ENCODE peak calls at places on chromosomes 13 and 19, in five cellular contexts. One of them, this sample, is unnamed.

GRCh38 chr19:51692065-51692915 is 840 bp upstream of the SPACA6 start:
- DNase-seq in IMR-90: no peak
- DNase-seq in fibroblast of lung: no peak
- DNase-seq in PC-3: no peak
- DNase-seq in mammary epithelial cell: no peak
- DNase-seq in this sample: no peak

GRCh38 chr13:51223284-51224270 is 1.4 kb downstream of the FAM124A start:
- DNase-seq in IMR-90: no peak
- DNase-seq in fibroblast of lung: no peak
- DNase-seq in PC-3: no peak
- DNase-seq in mammary epithelial cell: no peak
- DNase-seq in this sample: no peak

GRCh38 chr19:5821521-5822180 is 16.8 kb downstream of the NRTN start:
- DNase-seq in IMR-90: no peak
- DNase-seq in fibroblast of lung: no peak
- DNase-seq in PC-3: no peak
- DNase-seq in mammary epithelial cell: no peak
- DNase-seq in this sample: no peak

GRCh38 chr19:18603255-18603957 is 3.2 kb downstream of the CRLF1 start:
- DNase-seq in IMR-90: no peak
- DNase-seq in fibroblast of lung: peak
- DNase-seq in PC-3: peak
- DNase-seq in mammary epithelial cell: no peak
- DNase-seq in this sample: no peak

GRCh38 chr19:18282021-18282787 is 782 bp upstream of the JUND start:
- DNase-seq in IMR-90: no peak
- DNase-seq in fibroblast of lung: no peak
- DNase-seq in PC-3: peak
- DNase-seq in mammary epithelial cell: no peak
- DNase-seq in this sample: peak

GRCh38 chr13:76812206-76812882 is 73.9 kb downstream of the KCTD12 start:
- DNase-seq in IMR-90: no peak
- DNase-seq in fibroblast of lung: no peak
- DNase-seq in PC-3: no peak
- DNase-seq in mammary epithelial cell: no peak
- DNase-seq in this sample: no peak

GRCh38 chr13:93375491-93375890 is 148.9 kb downstream of the GPC6 start:
- DNase-seq in IMR-90: no peak
- DNase-seq in fibroblast of lung: no peak
- DNase-seq in PC-3: no peak
- DNase-seq in mammary epithelial cell: no peak
- DNase-seq in this sample: no peak

GRCh38 chr13:25478186-25478585 is 106.4 kb downstream of the ATP8A2 start:
- DNase-seq in IMR-90: no peak
- DNase-seq in fibroblast of lung: peak
- DNase-seq in PC-3: peak
- DNase-seq in mammary epithelial cell: peak
- DNase-seq in this sample: peak

GRCh38 chr19:3057275-3057714 is 5.0 kb downstream of the TLE5 start:
- DNase-seq in IMR-90: no peak
- DNase-seq in fibroblast of lung: peak
- DNase-seq in PC-3: peak
- DNase-seq in mammary epithelial cell: peak
- DNase-seq in this sample: peak

GRCh38 chr13:105545811-105546210 is 989.7 kb downstream of the EFNB2 start:
- DNase-seq in IMR-90: no peak
- DNase-seq in fibroblast of lung: no peak
- DNase-seq in PC-3: no peak
- DNase-seq in mammary epithelial cell: no peak
- DNase-seq in this sample: no peak

GRCh38 chr19:19209372-19209771 is 2.4 kb upstream of the NCAN start:
- DNase-seq in IMR-90: no peak
- DNase-seq in fibroblast of lung: no peak
- DNase-seq in PC-3: no peak
- DNase-seq in mammary epithelial cell: no peak
- DNase-seq in this sample: no peak

GRCh38 chr13:33075996-33076395 is 59.8 kb downstream of the KL start:
- DNase-seq in IMR-90: no peak
- DNase-seq in fibroblast of lung: no peak
- DNase-seq in PC-3: no peak
- DNase-seq in mammary epithelial cell: no peak
- DNase-seq in this sample: no peak

GRCh38 chr19:45506991-45507863 is at the start of gene VASP:
- DNase-seq in IMR-90: peak
- DNase-seq in fibroblast of lung: peak
- DNase-seq in PC-3: peak
- DNase-seq in mammary epithelial cell: peak
- DNase-seq in this sample: peak

GRCh38 chr19:35869327-35870123 is 1.2 kb downstream of the APLP1 start:
- DNase-seq in IMR-90: peak
- DNase-seq in fibroblast of lung: peak
- DNase-seq in PC-3: peak
- DNase-seq in mammary epithelial cell: peak
- DNase-seq in this sample: peak

GRCh38 chr19:9155591-9155990 is 15.4 kb downstream of the ZNF317 start:
- DNase-seq in IMR-90: no peak
- DNase-seq in fibroblast of lung: no peak
- DNase-seq in PC-3: no peak
- DNase-seq in mammary epithelial cell: no peak
- DNase-seq in this sample: no peak

GRCh38 chr19:30001301-30001700 is 59.3 kb downstream of the URI1 start:
- DNase-seq in IMR-90: no peak
- DNase-seq in fibroblast of lung: no peak
- DNase-seq in PC-3: no peak
- DNase-seq in mammary epithelial cell: no peak
- DNase-seq in this sample: no peak

GRCh38 chr13:84479656-84480055 is 597.4 kb upstream of the SLITRK1 start:
- DNase-seq in IMR-90: peak
- DNase-seq in fibroblast of lung: peak
- DNase-seq in PC-3: peak
- DNase-seq in mammary epithelial cell: peak
- DNase-seq in this sample: peak

GRCh38 chr13:61880576-61881283 is 465.1 kb upstream of the PCDH20 start:
- DNase-seq in IMR-90: peak
- DNase-seq in fibroblast of lung: peak
- DNase-seq in PC-3: peak
- DNase-seq in mammary epithelial cell: no peak
- DNase-seq in this sample: no peak

GRCh38 chr13:79423340-79423739 is 17.3 kb upstream of the RBM26 start:
- DNase-seq in IMR-90: no peak
- DNase-seq in fibroblast of lung: no peak
- DNase-seq in PC-3: no peak
- DNase-seq in mammary epithelial cell: no peak
- DNase-seq in this sample: no peak

GRCh38 chr13:36131931-36132297 is 732 bp upstream of the DCLK1 start:
- DNase-seq in IMR-90: no peak
- DNase-seq in fibroblast of lung: peak
- DNase-seq in PC-3: no peak
- DNase-seq in mammary epithelial cell: no peak
- DNase-seq in this sample: peak

GRCh38 chr19:10565028-10565566 is 713 bp downstream of the KRI1 start:
- DNase-seq in IMR-90: peak
- DNase-seq in fibroblast of lung: peak
- DNase-seq in PC-3: peak
- DNase-seq in mammary epithelial cell: no peak
- DNase-seq in this sample: no peak

GRCh38 chr13:112688560-112689497 is 1.0 kb upstream of the ATP11A start:
- DNase-seq in IMR-90: no peak
- DNase-seq in fibroblast of lung: no peak
- DNase-seq in PC-3: no peak
- DNase-seq in mammary epithelial cell: no peak
- DNase-seq in this sample: no peak

GRCh38 chr19:45323671-45324081 is 1.0 kb upstream of the CKM start:
- DNase-seq in IMR-90: no peak
- DNase-seq in fibroblast of lung: no peak
- DNase-seq in PC-3: no peak
- DNase-seq in mammary epithelial cell: no peak
- DNase-seq in this sample: no peak

GRCh38 chr13:29511980-29512379 is 83.5 kb downstream of the SLC7A1 start:
- DNase-seq in IMR-90: peak
- DNase-seq in fibroblast of lung: peak
- DNase-seq in PC-3: no peak
- DNase-seq in mammary epithelial cell: no peak
- DNase-seq in this sample: peak

GRCh38 chr19:16449330-16449961 is 22.3 kb downstream of the EPS15L1 start:
- DNase-seq in IMR-90: peak
- DNase-seq in fibroblast of lung: peak
- DNase-seq in PC-3: peak
- DNase-seq in mammary epithelial cell: no peak
- DNase-seq in this sample: peak

GRCh38 chr19:7327802-7328201 is 20.9 kb upstream of the ARHGEF18 start:
- DNase-seq in IMR-90: no peak
- DNase-seq in fibroblast of lung: no peak
- DNase-seq in PC-3: no peak
- DNase-seq in mammary epithelial cell: no peak
- DNase-seq in this sample: no peak

GRCh38 chr19:7331446-7331845 is 17.3 kb upstream of the ARHGEF18 start:
- DNase-seq in IMR-90: no peak
- DNase-seq in fibroblast of lung: no peak
- DNase-seq in PC-3: no peak
- DNase-seq in mammary epithelial cell: no peak
- DNase-seq in this sample: no peak

GRCh38 chr19:7328647-7329046 is 20.1 kb upstream of the ARHGEF18 start:
- DNase-seq in IMR-90: no peak
- DNase-seq in fibroblast of lung: no peak
- DNase-seq in PC-3: no peak
- DNase-seq in mammary epithelial cell: no peak
- DNase-seq in this sample: no peak

DNA sequence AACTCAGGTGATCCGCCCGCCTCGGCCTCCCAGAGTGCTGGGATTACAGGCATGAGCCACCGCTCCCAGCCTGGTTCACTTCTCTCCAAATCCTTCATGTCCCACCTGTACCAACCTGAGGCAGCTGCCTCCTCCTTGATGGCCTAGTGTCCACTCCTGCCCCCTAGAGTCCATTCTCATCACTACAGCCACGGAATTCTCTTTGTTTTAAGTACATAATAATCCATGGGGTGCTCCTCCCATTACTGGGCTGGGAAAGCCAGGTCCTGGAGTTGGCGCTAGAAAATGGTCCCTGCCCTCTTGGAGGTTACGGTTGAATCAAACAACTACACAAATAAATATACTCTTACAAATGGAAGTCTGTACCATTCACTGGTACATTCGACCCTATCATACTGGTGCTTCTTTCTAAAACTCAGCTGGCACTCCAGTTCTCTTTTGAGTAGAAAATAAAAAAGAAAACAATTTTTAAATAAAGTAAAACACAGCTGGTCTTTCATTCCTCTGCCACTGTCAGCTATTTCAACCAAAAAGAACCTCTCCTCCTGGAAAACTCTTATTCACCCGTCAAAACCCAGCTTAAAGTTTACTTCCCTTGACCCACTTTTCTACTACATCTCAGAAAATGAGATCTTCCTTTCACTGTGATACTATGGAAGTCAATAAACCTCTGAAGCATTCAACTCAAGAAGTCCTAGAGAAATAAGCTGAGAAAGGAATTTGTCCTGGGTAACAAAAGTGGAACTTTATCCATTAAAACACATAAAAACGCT is 22.4 kb upstream of the ARHGEF18 start:
- DNase-seq in IMR-90: no peak
- DNase-seq in fibroblast of lung: no peak
- DNase-seq in PC-3: peak
- DNase-seq in mammary epithelial cell: peak
- DNase-seq in this sample: no peak
- TF ChIP-seq CTCF in IMR-90: no peak
- TF ChIP-seq CTCF in fibroblast of lung: peak
- TF ChIP-seq CTCF in PC-3: peak
- TF ChIP-seq CTCF in mammary epithelial cell: peak
- TF ChIP-seq CTCF in this sample: peak

DNA sequence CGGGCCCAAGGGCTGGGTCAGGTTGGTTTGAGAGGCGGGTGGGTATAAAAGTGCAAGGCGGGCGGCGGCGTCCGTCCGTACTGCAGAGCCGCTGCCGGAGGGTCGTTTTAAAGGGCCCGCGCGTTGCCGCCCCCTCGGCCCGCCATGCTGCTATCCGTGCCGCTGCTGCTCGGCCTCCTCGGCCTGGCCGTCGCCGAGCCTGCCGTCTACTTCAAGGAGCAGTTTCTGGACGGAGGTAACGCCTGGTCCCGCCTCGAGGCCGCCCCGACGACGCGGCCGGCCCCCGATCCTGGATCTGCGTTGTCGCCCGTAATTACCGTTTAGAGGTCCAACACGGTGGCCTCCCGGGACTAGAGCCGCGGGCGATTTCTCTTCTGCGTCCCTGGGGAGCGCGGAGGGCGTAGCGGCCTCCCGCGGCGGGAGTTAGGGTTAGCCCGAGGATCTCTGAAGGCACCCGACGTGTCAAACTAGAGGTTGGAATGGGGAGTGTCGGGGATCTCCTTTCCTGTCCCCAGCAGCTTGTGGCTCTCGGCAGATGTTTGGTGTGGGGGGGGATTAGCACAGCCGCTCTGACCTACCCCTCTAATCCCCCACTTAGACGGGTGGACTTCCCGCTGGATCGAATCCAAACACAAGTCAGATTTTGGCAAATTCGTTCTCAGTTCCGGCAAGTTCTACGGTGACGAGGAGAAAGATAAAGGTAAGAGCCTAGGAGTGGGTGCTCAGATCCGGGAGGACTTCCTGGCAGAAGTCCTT is at the start of gene CALR:
- DNase-seq in IMR-90: no peak
- DNase-seq in fibroblast of lung: peak
- DNase-seq in PC-3: peak
- DNase-seq in mammary epithelial cell: peak
- DNase-seq in this sample: no peak
- H2AFZ ChIP-seq in IMR-90: peak
- H2AFZ ChIP-seq in fibroblast of lung: peak
- H2AFZ ChIP-seq in PC-3: peak
- H2AFZ ChIP-seq in mammary epithelial cell: peak
- H2AFZ ChIP-seq in this sample: peak

DNA sequence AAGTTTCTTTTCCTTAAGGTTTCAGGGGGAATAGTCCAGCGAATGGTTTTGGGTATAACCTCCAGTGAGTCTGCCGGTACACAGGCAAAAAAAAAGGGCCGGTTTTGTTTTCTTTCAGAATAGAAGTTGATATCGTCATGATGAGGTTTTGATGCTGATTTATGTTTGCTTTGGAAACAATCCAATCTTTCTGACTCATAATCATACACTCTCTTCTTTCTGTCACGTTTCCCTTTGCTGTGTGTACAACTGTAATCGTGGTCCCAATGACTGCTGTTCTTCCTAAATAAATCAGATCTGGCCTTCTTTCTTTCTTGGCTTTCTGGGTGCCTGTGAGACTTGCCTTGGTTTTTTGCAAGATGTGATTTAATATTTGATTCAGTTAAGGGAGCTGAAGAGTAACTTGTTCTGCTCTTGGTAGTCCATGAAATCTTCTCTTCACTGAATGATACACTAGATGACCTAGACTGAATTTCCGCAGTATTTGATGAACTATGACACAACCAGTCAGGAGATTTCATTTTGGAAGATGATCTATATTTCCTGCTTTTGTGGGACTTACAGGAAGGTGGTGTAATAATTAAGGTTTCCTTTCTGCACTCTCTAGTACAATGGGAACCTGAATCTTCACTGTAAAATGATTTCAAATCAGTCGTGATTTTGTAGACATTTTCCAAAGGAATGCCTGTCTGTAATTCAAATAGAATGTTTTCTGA is 34.9 kb upstream of the METTL21C start:
- DNase-seq in IMR-90: peak
- DNase-seq in fibroblast of lung: peak
- DNase-seq in PC-3: peak
- DNase-seq in mammary epithelial cell: peak
- DNase-seq in this sample: peak
- H3K27ac ChIP-seq in IMR-90: no peak
- H3K27ac ChIP-seq in fibroblast of lung: no peak
- H3K27ac ChIP-seq in PC-3: no peak
- H3K27ac ChIP-seq in mammary epithelial cell: peak
- H3K27ac ChIP-seq in this sample: no peak

GRCh38 chr19:56221851-56222250 is 19.8 kb downstream of the ZSCAN5C start:
- DNase-seq in IMR-90: no peak
- DNase-seq in fibroblast of lung: no peak
- DNase-seq in PC-3: no peak
- DNase-seq in mammary epithelial cell: no peak
- DNase-seq in this sample: no peak
- TF ChIP-seq CTCF in IMR-90: no peak
- TF ChIP-seq CTCF in fibroblast of lung: no peak
- TF ChIP-seq CTCF in PC-3: peak
- TF ChIP-seq CTCF in mammary epithelial cell: no peak
- TF ChIP-seq CTCF in this sample: no peak